ENCODE peak calls at places on chromosomes 13 and 19, in ten cellular contexts. L is heart left ventricle, O is ascending aorta, X is cardiac muscle cell, Y is cardiac fibroblast, E is kidney epithelial cell, G is dorsolateral prefrontal cortex, F is GM12865, W is Peyer's patch, Z is type B pancreatic cell. J is an unnamed sample.

GRCh38 chr13:96710166-96710866 is 284.0 kb downstream of the OXGR1 start:
- DNase-seq in L (no peak), O (no peak), X (no peak), Y (no peak), E (no peak), G (no peak), F (no peak), W (no peak), Z (no peak), J (no peak)

GRCh38 chr19:40424637-40425449 is 949 bp downstream of the SERTAD1 start:
- DNase-seq in L (no peak), O (no peak), X (peak), Y (peak), E (no peak), G (no peak), F (peak), W (peak), Z (no peak), J (no peak)

GRCh38 chr19:6767357-6768235 is at the start of gene SH2D3A:
- DNase-seq in L (peak), O (peak), X (peak), Y (peak), E (no peak), G (no peak), F (peak), W (peak), Z (peak), J (peak)

GRCh38 chr19:6971366-6971765 is 49.9 kb downstream of the MBD3L2B start:
- DNase-seq in L (no peak), O (no peak), X (no peak), Y (no peak), E (no peak), G (no peak), F (no peak), W (no peak), Z (no peak), J (no peak)

GRCh38 chr13:97072297-97072696 is 78.0 kb upstream of the OXGR1 start:
- DNase-seq in L (no peak), O (no peak), X (no peak), Y (no peak), E (no peak), G (no peak), F (no peak), W (no peak), Z (no peak), J (no peak)

GRCh38 chr13:112899618-112900600 is 69.1 kb upstream of the MCF2L start:
- DNase-seq in L (no peak), O (no peak), X (no peak), Y (no peak), E (no peak), G (peak), F (no peak), W (no peak), Z (no peak), J (no peak)

GRCh38 chr13:69857188-69857821 is 250.3 kb upstream of the ATXN8OS start:
- DNase-seq in L (no peak), O (no peak), X (peak), Y (peak), E (peak), G (no peak), F (peak), W (no peak), Z (no peak), J (peak)

GRCh38 chr19:58538257-58539168 is 5.4 kb upstream of the TRIM28 start:
- DNase-seq in L (no peak), O (no peak), X (peak), Y (peak), E (no peak), G (no peak), F (peak), W (peak), Z (peak), J (no peak)

GRCh38 chr19:1252818-1253513 is 4.6 kb downstream of the MIDN start:
- DNase-seq in L (peak), O (peak), X (no peak), Y (peak), E (peak), G (peak), F (peak), W (peak), Z (no peak), J (peak)

GRCh38 chr19:14979136-14979497 is 547 bp downstream of the SLC1A6 start:
- DNase-seq in L (no peak), O (no peak), X (peak), Y (no peak), E (no peak), G (no peak), F (no peak), W (no peak), Z (no peak), J (no peak)

GRCh38 chr19:34120846-34121639 is 51.3 kb upstream of the LSM14A start:
- DNase-seq in L (no peak), O (no peak), X (peak), Y (peak), E (no peak), G (no peak), F (peak), W (no peak), Z (no peak), J (peak)

GRCh38 chr13:110341445-110342247 is 34.6 kb downstream of the COL4A2 start:
- DNase-seq in L (no peak), O (no peak), X (peak), Y (peak), E (no peak), G (no peak), F (no peak), W (no peak), Z (no peak), J (no peak)

GRCh38 chr13:38180670-38181069 is 169.0 kb upstream of the UFM1 start:
- DNase-seq in L (no peak), O (no peak), X (no peak), Y (no peak), E (no peak), G (no peak), F (no peak), W (no peak), Z (no peak), J (no peak)

GRCh38 chr19:12155324-12155723 is 1.2 kb downstream of the ZNF625 start:
- DNase-seq in L (no peak), O (no peak), X (no peak), Y (peak), E (no peak), G (no peak), F (no peak), W (no peak), Z (no peak), J (peak)

GRCh38 chr13:62049992-62050391 is 634.3 kb upstream of the PCDH20 start:
- DNase-seq in L (no peak), O (no peak), X (no peak), Y (no peak), E (no peak), G (no peak), F (no peak), W (no peak), Z (no peak), J (no peak)

GRCh38 chr19:34253711-34254551 is 423 bp upstream of the GARRE1 start:
- DNase-seq in L (peak), O (peak), X (peak), Y (no peak), E (no peak), G (peak), F (peak), W (peak), Z (peak), J (no peak)

GRCh38 chr13:97295279-97296182 is 73.4 kb downstream of the MBNL2 start:
- DNase-seq in L (no peak), O (no peak), X (no peak), Y (peak), E (no peak), G (no peak), F (no peak), W (no peak), Z (no peak), J (no peak)

GRCh38 chr13:45627656-45628055 is 12.1 kb upstream of the ERICH6B start:
- DNase-seq in L (no peak), O (no peak), X (no peak), Y (no peak), E (no peak), G (no peak), F (no peak), W (no peak), Z (no peak), J (no peak)

GRCh38 chr13:40292108-40292507 is 374.3 kb downstream of the FOXO1 start:
- DNase-seq in L (no peak), O (no peak), X (no peak), Y (no peak), E (no peak), G (no peak), F (no peak), W (no peak), Z (no peak), J (no peak)

GRCh38 chr19:30450945-30451344 is 78.8 kb downstream of the ZNF536 start:
- DNase-seq in L (no peak), O (no peak), X (no peak), Y (no peak), E (no peak), G (peak), F (no peak), W (no peak), Z (no peak), J (no peak)

GRCh38 chr13:78602561-78603239 is 652 bp downstream of the POU4F1 start:
- DNase-seq in L (no peak), O (no peak), X (no peak), Y (no peak), E (no peak), G (no peak), F (peak), W (no peak), Z (no peak), J (peak)

GRCh38 chr13:26872444-26873173 is 112.0 kb upstream of the GPR12 start:
- DNase-seq in L (peak), O (no peak), X (peak), Y (peak), E (no peak), G (peak), F (peak), W (peak), Z (no peak), J (peak)

GRCh38 chr19:10998045-10998533 is 37.3 kb downstream of the SMARCA4 start:
- DNase-seq in L (no peak), O (no peak), X (no peak), Y (peak), E (no peak), G (no peak), F (no peak), W (peak), Z (no peak), J (no peak)

GRCh38 chr19:45693168-45693788 is 812 bp downstream of the QPCTL start:
- DNase-seq in L (peak), O (no peak), X (peak), Y (peak), E (no peak), G (peak), F (peak), W (peak), Z (peak), J (peak)

GRCh38 chr13:72891423-72891822 is 109.5 kb downstream of the PIBF1 start:
- DNase-seq in L (no peak), O (no peak), X (no peak), Y (peak), E (no peak), G (no peak), F (no peak), W (no peak), Z (no peak), J (no peak)

GRCh38 chr19:36574762-36575161 is 1.7 kb upstream of the ZNF529 start:
- DNase-seq in L (no peak), O (no peak), X (no peak), Y (no peak), E (no peak), G (no peak), F (no peak), W (no peak), Z (no peak), J (no peak)

GRCh38 chr19:12859546-12859945 is 21.2 kb downstream of the MAST1 start:
- DNase-seq in L (no peak), O (no peak), X (no peak), Y (no peak), E (no peak), G (no peak), F (no peak), W (no peak), Z (no peak), J (no peak)

GRCh38 chr13:50171585-50172282 is 156.5 kb downstream of the KCNRG start:
- DNase-seq in L (no peak), O (no peak), X (no peak), Y (no peak), E (no peak), G (no peak), F (no peak), W (no peak), Z (no peak), J (no peak)

GRCh38 chr13:114022309-114022669 is 48.4 kb upstream of the C13orf46 start:
- DNase-seq in L (peak), O (no peak), X (no peak), Y (no peak), E (no peak), G (no peak), F (no peak), W (no peak), Z (no peak), J (no peak)

GRCh38 chr13:51370116-51370515 is 30.6 kb downstream of the SERPINE3 start:
- DNase-seq in L (no peak), O (no peak), X (no peak), Y (peak), E (no peak), G (no peak), F (no peak), W (no peak), Z (no peak), J (no peak)

GRCh38 chr19:9430444-9430843 is 4.9 kb downstream of the ZNF266 start:
- DNase-seq in L (no peak), O (no peak), X (no peak), Y (no peak), E (no peak), G (no peak), F (no peak), W (no peak), Z (no peak), J (no peak)

GRCh38 chr13:97339019-97339988 is 94.7 kb upstream of the RAP2A start:
- DNase-seq in L (no peak), O (no peak), X (peak), Y (peak), E (no peak), G (no peak), F (peak), W (no peak), Z (no peak), J (no peak)

GRCh38 chr13:44404261-44405139 is 30.9 kb downstream of the SERP2 start:
- DNase-seq in L (no peak), O (no peak), X (no peak), Y (no peak), E (no peak), G (no peak), F (no peak), W (no peak), Z (no peak), J (no peak)
- TF ChIP-seq CTCF in L (no peak), O (no peak), X (no peak), Y (no peak), E (no peak), G (no peak), F (no peak), W (no peak), Z (no peak), J (no peak)

DNA sequence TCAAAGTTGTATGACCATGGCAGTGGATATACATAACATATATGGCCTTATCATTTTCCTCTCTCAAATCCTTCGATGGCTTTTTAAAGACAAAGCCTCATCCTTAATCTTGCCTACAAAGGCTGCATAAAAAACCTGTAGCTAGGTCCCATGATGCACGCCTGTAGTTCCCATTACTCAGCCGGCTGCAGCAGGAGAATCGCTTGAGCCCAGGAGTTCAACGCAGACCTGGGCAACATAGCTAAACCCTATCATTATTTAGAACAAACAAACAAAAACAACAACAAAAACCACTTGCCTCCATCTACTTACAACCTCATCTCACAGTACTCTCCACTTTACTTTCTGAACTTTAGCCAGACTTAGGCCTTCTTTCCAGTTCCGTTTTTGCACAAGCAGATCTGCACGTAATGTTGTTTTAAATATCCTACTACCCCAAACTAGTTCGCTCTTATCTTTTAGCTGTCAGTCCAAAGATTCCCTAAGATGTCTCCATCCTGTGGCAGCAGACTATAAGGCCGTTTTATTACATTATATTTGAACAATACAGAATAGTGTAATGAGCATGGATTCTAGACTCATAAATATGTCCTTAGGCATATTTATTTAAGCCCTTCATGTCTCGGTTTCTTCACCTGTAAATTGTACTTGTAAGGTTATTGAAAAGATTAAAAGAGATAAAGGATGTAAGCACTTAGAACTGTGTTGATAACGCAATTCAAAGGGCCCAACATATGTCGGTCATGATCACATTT is 969 bp upstream of the POMP start:
- DNase-seq in L (no peak), O (no peak), X (no peak), Y (peak), E (no peak), G (no peak), F (peak), W (no peak), Z (no peak), J (no peak)
- TF ChIP-seq CTCF in L (no peak), O (no peak), X (no peak), Y (peak), E (no peak), G (peak), F (no peak), W (peak), Z (no peak), J (no peak)

DNA sequence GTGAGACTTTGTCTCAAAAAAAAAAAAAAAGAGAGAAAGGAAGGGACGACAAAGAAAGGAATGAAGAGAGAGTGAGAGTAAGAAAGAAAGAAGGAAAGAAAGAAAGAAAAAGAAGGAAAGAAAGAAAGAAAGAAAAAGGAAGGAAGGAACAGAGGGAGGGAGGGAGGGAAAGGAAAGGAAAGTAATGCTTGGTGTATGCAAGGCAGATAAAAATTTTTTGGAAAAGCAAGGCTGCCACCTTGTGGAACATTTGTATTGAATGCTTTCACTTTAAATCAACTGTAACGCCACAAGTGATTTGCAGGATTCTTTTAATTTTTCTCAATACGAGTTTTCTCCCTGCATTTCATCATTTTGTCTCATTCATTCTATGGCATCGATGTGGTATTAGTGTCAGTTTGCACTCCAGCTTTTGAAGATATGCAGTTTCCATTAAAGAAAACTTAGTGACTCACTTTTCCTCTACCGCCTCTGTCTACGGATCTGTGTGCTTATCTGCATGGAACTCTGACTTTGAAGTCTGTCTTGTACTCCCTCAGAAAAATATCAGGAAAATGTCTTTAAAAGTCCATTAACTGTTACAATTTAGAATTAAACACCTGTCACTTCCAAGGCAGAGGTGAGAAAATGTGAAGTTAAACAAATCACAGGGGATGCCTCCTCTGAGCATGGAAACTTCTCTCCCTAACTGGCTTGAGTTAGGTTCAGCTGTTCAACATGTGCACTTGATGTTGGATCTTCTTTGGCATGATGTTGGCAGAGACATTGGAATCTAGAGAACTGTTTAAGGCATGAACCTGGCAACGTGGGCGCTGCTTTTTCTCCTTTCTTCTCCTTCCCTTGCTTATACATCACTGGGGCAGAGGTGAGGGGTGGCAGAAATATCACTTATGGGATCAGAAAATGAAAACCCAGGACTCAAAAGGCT is 20.0 kb upstream of the ZDHHC20 start:
- DNase-seq in L (no peak), O (no peak), X (peak), Y (peak), E (peak), G (no peak), F (peak), W (peak), Z (no peak), J (peak)
- TF ChIP-seq CTCF in L (peak), O (peak), X (peak), Y (peak), E (peak), G (peak), F (peak), W (peak), Z (peak), J (peak)

GRCh38 chr13:101916758-101917474 is 464.4 kb downstream of the ITGBL1 start:
- DNase-seq in L (peak), O (no peak), X (peak), Y (no peak), E (no peak), G (peak), F (no peak), W (no peak), Z (no peak), J (peak)
- TF ChIP-seq CTCF in L (no peak), O (no peak), X (no peak), Y (no peak), E (no peak), G (no peak), F (no peak), W (no peak), Z (no peak), J (no peak)

GRCh38 chr19:29019403-29019802 is 193.5 kb downstream of the UQCRFS1 start:
- DNase-seq in L (no peak), O (no peak), X (no peak), Y (no peak), E (no peak), G (no peak), F (no peak), W (no peak), Z (no peak), J (no peak)
- TF ChIP-seq CTCF in L (no peak), O (no peak), X (no peak), Y (no peak), E (no peak), G (no peak), F (no peak), W (no peak), Z (no peak), J (no peak)

GRCh38 chr19:54432144-54432738 is 16.8 kb upstream of the LENG8 start:
- DNase-seq in L (no peak), O (no peak), X (no peak), Y (no peak), E (no peak), G (no peak), F (no peak), W (no peak), Z (no peak), J (no peak)

GRCh38 chr19:54430306-54431254 is 15.3 kb downstream of the TTYH1 start:
- DNase-seq in L (peak), O (no peak), X (peak), Y (peak), E (no peak), G (peak), F (no peak), W (peak), Z (no peak), J (peak)

GRCh38 chr19:54429176-54429495 is 13.9 kb downstream of the TTYH1 start:
- DNase-seq in L (no peak), O (no peak), X (no peak), Y (no peak), E (no peak), G (no peak), F (no peak), W (no peak), Z (no peak), J (no peak)

GRCh38 chr19:54429545-54430227 is 14.4 kb downstream of the TTYH1 start:
- DNase-seq in L (no peak), O (no peak), X (no peak), Y (no peak), E (no peak), G (no peak), F (no peak), W (no peak), Z (no peak), J (no peak)

DNA sequence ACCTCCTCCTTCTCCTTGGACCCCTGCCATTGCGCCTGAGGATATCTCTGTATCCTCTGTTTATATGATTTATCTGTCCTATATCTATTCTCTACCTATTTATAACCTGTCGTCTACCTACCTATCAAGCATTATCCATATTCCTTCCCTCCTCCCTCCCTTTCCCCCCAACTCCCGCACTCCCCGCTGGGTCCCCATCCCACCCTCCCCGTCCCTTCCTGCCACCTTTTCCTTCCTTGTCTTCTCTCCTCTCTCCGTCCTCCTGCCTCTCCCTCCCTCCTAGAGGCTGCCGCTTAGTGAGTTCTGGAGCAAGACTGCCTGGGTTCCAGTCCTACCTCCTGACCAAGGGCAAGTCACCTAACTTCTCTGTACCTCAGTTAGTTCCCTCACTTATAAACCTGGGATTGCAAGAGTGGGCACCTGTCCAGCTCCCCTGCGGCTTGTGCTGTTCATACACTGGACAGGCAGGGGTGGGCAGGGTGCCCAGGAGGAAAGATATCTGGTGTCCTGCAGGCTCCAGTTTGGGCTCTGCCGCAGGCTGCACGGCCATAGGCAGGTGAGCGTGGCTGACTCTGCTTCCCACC is 16.1 kb downstream of the TTYH1 start:
- DNase-seq in L (no peak), O (no peak), X (no peak), Y (peak), E (no peak), G (no peak), F (no peak), W (no peak), Z (no peak), J (no peak)
- TF ChIP-seq CTCF in L (no peak), O (no peak), X (no peak), Y (no peak), E (no peak), G (no peak), F (no peak), W (no peak), Z (peak), J (no peak)

J was measured in GM13977.